ENCODE peak calls at places on chromosome 13, in five cellular contexts. W is RPMI8226, C is neural progenitor cell, X is iPS-NIHi11, H is GM13977. Z is an unnamed sample.

GRCh38 chr13:67048793-67049150 is 181.4 kb downstream of the PCDH9 start:
- DNase-seq in W (no peak), C (no peak), X (no peak), H (no peak), Z (no peak)

GRCh38 chr13:39159393-39159792 is 121.1 kb downstream of the NHLRC3 start:
- DNase-seq in W (no peak), C (no peak), X (no peak), H (no peak), Z (no peak)

GRCh38 chr13:105991131-105991530 is 544.3 kb downstream of the EFNB2 start:
- DNase-seq in W (no peak), C (no peak), X (no peak), H (no peak), Z (no peak)

GRCh38 chr13:43272866-43273265 is 249.5 kb downstream of the DNAJC15 start:
- DNase-seq in W (no peak), C (peak; percentile 16), X (no peak), H (no peak), Z (no peak)

GRCh38 chr13:62721893-62722292 is 1306.2 kb upstream of the PCDH20 start:
- DNase-seq in W (no peak), C (no peak), X (no peak), H (no peak), Z (no peak)

GRCh38 chr13:76016799-76017198 is 380.7 kb downstream of the LMO7 start:
- DNase-seq in W (peak; percentile 31), C (peak; percentile 30), X (peak; percentile 47), H (peak; percentile 18), Z (no peak)

GRCh38 chr13:29484236-29484635 is 111.3 kb downstream of the SLC7A1 start:
- DNase-seq in W (no peak), C (peak; percentile 61), X (peak; percentile 35), H (no peak), Z (no peak)

GRCh38 chr13:48656621-48657020 is 2.9 kb downstream of the CYSLTR2 start:
- DNase-seq in W (no peak), C (peak; percentile 50), X (no peak), H (no peak), Z (no peak)

GRCh38 chr13:28659611-28659970 is 661 bp downstream of the POMP start:
- DNase-seq in W (peak; percentile 3), C (no peak), X (no peak), H (no peak), Z (peak; percentile 33)

GRCh38 chr13:25170554-25171107 is 1.5 kb downstream of the AMER2 start:
- DNase-seq in W (no peak), C (peak; percentile 67), X (peak; percentile 62), H (peak; percentile 52), Z (no peak)

GRCh38 chr13:21043898-21044297 is 17.5 kb downstream of the LATS2 start:
- DNase-seq in W (no peak), C (no peak), X (no peak), H (no peak), Z (no peak)

GRCh38 chr13:32881792-32882175 is 134.4 kb upstream of the KL start:
- DNase-seq in W (no peak), C (no peak), X (no peak), H (no peak), Z (no peak)

GRCh38 chr13:34722931-34723330 is 219.1 kb upstream of the NBEA start:
- DNase-seq in W (no peak), C (no peak), X (no peak), H (no peak), Z (no peak)

GRCh38 chr13:104854007-104854406 is 1681.5 kb downstream of the EFNB2 start:
- DNase-seq in W (no peak), C (peak; percentile 8), X (no peak), H (no peak), Z (no peak)

GRCh38 chr13:109146912-109147624 is 517.7 kb downstream of the MYO16 start:
- DNase-seq in W (no peak), C (no peak), X (no peak), H (no peak), Z (no peak)

GRCh38 chr13:21203132-21203531 is 26.7 kb downstream of the MRPL57 start:
- DNase-seq in W (no peak), C (no peak), X (no peak), H (no peak), Z (no peak)

GRCh38 chr13:43953370-43953769 is 73.7 kb downstream of the LACC1 start:
- DNase-seq in W (no peak), C (no peak), X (no peak), H (no peak), Z (no peak)

GRCh38 chr13:20182231-20182846 is 10.4 kb downstream of the GJB2 start:
- DNase-seq in W (peak; percentile 60), C (peak; percentile 81), X (peak; percentile 85), H (peak; percentile 86), Z (peak; percentile 37)

GRCh38 chr13:53382008-53382407 is 353.4 kb downstream of the OLFM4 start:
- DNase-seq in W (no peak), C (peak; percentile 39), X (peak; percentile 34), H (no peak), Z (no peak)

GRCh38 chr13:52686381-52686780 is 33.7 kb downstream of the SUGT1 start:
- DNase-seq in W (no peak), C (no peak), X (no peak), H (no peak), Z (no peak)

GRCh38 chr13:41026806-41027205 is 7.7 kb upstream of the ELF1 start:
- DNase-seq in W (no peak), C (no peak), X (no peak), H (no peak), Z (no peak)

GRCh38 chr13:32116210-32116609 is 84.6 kb downstream of the FRY start:
- DNase-seq in W (no peak), C (no peak), X (no peak), H (no peak), Z (no peak)

GRCh38 chr13:42355841-42356575 is 84.1 kb downstream of the AKAP11 start:
- DNase-seq in W (no peak), C (no peak), X (no peak), H (no peak), Z (peak; percentile 53)

GRCh38 chr13:59374720-59375119 is 789.0 kb downstream of the DIAPH3 start:
- DNase-seq in W (no peak), C (no peak), X (no peak), H (no peak), Z (no peak)

GRCh38 chr13:111940892-111941291 is 126.1 kb upstream of the SOX1 start:
- DNase-seq in W (no peak), C (no peak), X (no peak), H (no peak), Z (no peak)

GRCh38 chr13:44452418-44452817 is 78.8 kb downstream of the SERP2 start:
- DNase-seq in W (no peak), C (no peak), X (no peak), H (no peak), Z (no peak)

GRCh38 chr13:110183925-110184324 is 123.0 kb downstream of the COL4A1 start:
- DNase-seq in W (no peak), C (no peak), X (no peak), H (no peak), Z (no peak)

GRCh38 chr13:45542391-45542790 is 73.1 kb downstream of the ERICH6B start:
- DNase-seq in W (no peak), C (no peak), X (no peak), H (no peak), Z (no peak)

GRCh38 chr13:62887046-62887445 is 1471.4 kb upstream of the PCDH20 start:
- DNase-seq in W (no peak), C (no peak), X (no peak), H (no peak), Z (no peak)

GRCh38 chr13:77535448-77535847 is at the start of gene SCEL:
- DNase-seq in W (no peak), C (no peak), X (no peak), H (no peak), Z (no peak)

GRCh38 chr13:100491164-100491847 is 97.3 kb downstream of the GGACT start:
- DNase-seq in W (no peak), C (no peak), X (no peak), H (no peak), Z (no peak)

Z was measured in T-helper 2 cell treated with Interferon-gamma antibody and Interleukin-4, amounts not matched to agents 5 μg/mL and 100 μg/mL, for 36 hours.